ENCODE peak calls at places on chromosomes 1 and 21, in ten cellular contexts. G, X, M, P, Y, R, T, V, Z and H are unnamed samples.

GRCh38 chr21:44749116-44749758 is 37.9 kb upstream of the TSPEAR start:
- DNase-seq in M (no peak), X (no peak), G (no peak), V (no peak), P (no peak), T (no peak), Y (no peak), R (no peak), Z (no peak), H (no peak)

GRCh38 chr1:115557715-115558114 is 84.1 kb upstream of the VANGL1 start:
- DNase-seq in Y (no peak), P (no peak), R (no peak), M (no peak), T (no peak), X (no peak), G (no peak), Z (no peak), V (no peak), H (peak; percentile 23)

GRCh38 chr21:40936151-40936550 is 89.2 kb upstream of the DSCAM start:
- DNase-seq in G (no peak), P (no peak), X (no peak), Y (no peak), T (no peak), M (no peak), V (no peak), R (no peak), Z (no peak), H (no peak)

GRCh38 chr1:12478612-12478985 is 139.4 kb downstream of the DHRS3 start:
- DNase-seq in T (no peak), V (peak; percentile 34), G (no peak), Z (no peak), P (no peak), X (peak; percentile 48), Y (no peak), M (no peak), R (no peak), H (no peak)

GRCh38 chr21:30164796-30165195 is 1.8 kb downstream of the CLDN17 start:
- DNase-seq in M (no peak), T (no peak), G (no peak), P (no peak), X (no peak), Z (no peak), Y (no peak), V (no peak), R (no peak), H (no peak)

GRCh38 chr1:56263908-56264307 is 315.5 kb downstream of the PLPP3 start:
- DNase-seq in R (no peak), X (no peak), V (no peak), T (no peak), G (no peak), Y (no peak), P (no peak), M (no peak), Z (no peak), H (no peak)

GRCh38 chr1:232462200-232462599 is 167.7 kb downstream of the SIPA1L2 start:
- DNase-seq in Z (peak; percentile 20), V (no peak), G (no peak), Y (no peak), X (no peak), T (no peak), P (no peak), R (no peak), M (no peak), H (peak; percentile 18)

GRCh38 chr21:34008618-34009017 is 64.8 kb upstream of the MRPS6 start:
- DNase-seq in P (no peak), T (no peak), V (no peak), M (no peak), R (no peak), X (no peak), Z (no peak), G (no peak), Y (no peak), H (no peak)

GRCh38 chr1:23798662-23799142 is 1.9 kb downstream of the GALE start:
- DNase-seq in T (no peak), X (peak; percentile 70), V (no peak), Y (no peak), G (no peak), R (no peak), Z (no peak), M (no peak), P (no peak), H (no peak)

GRCh38 chr1:77948841-77949424 is 29.9 kb downstream of the FUBP1 start:
- DNase-seq in P (no peak), V (no peak), Z (peak; percentile 42), X (no peak), Y (peak; percentile 33), M (no peak), T (no peak), G (no peak), R (no peak), H (peak; percentile 28)

DNA sequence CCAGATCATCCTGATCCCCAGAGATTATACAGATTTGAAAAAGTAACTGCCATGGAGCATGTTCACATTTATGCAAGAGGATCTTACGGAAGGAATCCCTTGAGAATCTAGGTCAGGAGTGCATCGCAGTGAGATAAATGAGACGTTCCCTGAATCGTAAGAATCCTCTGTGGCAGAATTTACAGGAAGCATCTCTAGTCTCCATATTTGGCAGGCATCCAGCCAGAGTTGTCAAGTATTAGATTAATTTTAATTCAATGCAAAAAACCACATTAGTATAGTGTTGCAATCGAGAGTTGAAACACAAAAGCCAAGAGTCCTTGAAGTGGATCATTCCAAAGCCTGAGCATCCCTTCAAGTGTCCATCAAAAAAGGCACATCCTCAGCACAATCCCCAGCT is 100.7 kb downstream of the RRAGC start:
- DNase-seq in M (no peak), T (no peak), G (no peak), Z (no peak), Y (no peak), V (no peak), P (no peak), X (no peak), R (no peak), H (no peak)
- TF ChIP-seq POLR2A in M (no peak), T (no peak), G (no peak), Z (no peak), Y (no peak), V (no peak), P (no peak), X (no peak), R (no peak), H (no peak)

GRCh38 chr1:228860911-228861829 is 125.9 kb downstream of the RHOU start:
- DNase-seq in V (peak; percentile 20), Z (peak; percentile 87), M (peak; percentile 94), Y (no peak), P (peak; percentile 91), X (no peak), R (no peak), G (no peak), T (no peak), H (no peak)
- TF ChIP-seq POLR2A in V (no peak), Z (no peak), M (no peak), Y (no peak), P (no peak), X (no peak), R (no peak), G (no peak), T (no peak), H (no peak)

DNA sequence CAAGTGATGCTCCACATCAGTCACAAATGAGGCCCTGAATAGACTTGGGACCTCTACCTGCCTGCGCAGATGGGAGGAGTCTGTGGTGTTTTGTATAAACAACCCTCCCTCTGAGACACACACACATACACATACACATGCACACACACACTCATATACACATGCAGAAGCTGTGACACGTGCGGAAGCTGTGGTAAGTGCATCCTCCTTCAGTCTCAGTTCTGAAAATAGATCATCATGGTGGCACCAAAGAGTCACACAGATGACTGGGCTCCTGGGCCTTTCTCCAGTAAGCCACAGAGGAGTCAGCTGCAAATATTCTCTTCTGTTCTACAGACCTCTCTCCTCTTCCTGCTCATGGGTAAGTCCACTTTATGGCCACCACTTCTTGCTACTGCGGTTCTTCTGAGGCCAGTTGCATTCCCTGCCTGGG is at the start of gene LY9:
- DNase-seq in X (no peak), R (no peak), T (peak; percentile 43), Z (no peak), V (no peak), G (no peak), P (no peak), Y (no peak), M (no peak), H (no peak)
- TF ChIP-seq POLR2A in X (no peak), R (no peak), T (no peak), Z (no peak), V (no peak), G (no peak), P (no peak), Y (no peak), M (no peak), H (no peak)

GRCh38 chr1:47178665-47179022 is 11.2 kb downstream of the PDZK1IP1 start:
- DNase-seq in Z (no peak), P (no peak), T (no peak), Y (no peak), R (no peak), G (no peak), V (no peak), X (no peak), M (no peak), H (no peak)

GRCh38 chr1:47178020-47178419 is 11.8 kb downstream of the PDZK1IP1 start:
- DNase-seq in M (no peak), T (no peak), V (no peak), Y (no peak), R (no peak), P (no peak), Z (no peak), X (no peak), G (no peak), H (no peak)

GRCh38 chr1:47180603-47181094 is 9.2 kb downstream of the PDZK1IP1 start:
- DNase-seq in T (no peak), Z (no peak), V (no peak), X (peak; percentile 59), R (no peak), G (no peak), P (no peak), M (no peak), Y (no peak), H (peak; percentile 93)

GRCh38 chr1:47179988-47180563 is 9.8 kb downstream of the PDZK1IP1 start:
- DNase-seq in R (no peak), T (no peak), G (no peak), Z (no peak), V (no peak), X (peak; percentile 32), M (no peak), Y (no peak), P (no peak), H (peak; percentile 86)

DNA sequence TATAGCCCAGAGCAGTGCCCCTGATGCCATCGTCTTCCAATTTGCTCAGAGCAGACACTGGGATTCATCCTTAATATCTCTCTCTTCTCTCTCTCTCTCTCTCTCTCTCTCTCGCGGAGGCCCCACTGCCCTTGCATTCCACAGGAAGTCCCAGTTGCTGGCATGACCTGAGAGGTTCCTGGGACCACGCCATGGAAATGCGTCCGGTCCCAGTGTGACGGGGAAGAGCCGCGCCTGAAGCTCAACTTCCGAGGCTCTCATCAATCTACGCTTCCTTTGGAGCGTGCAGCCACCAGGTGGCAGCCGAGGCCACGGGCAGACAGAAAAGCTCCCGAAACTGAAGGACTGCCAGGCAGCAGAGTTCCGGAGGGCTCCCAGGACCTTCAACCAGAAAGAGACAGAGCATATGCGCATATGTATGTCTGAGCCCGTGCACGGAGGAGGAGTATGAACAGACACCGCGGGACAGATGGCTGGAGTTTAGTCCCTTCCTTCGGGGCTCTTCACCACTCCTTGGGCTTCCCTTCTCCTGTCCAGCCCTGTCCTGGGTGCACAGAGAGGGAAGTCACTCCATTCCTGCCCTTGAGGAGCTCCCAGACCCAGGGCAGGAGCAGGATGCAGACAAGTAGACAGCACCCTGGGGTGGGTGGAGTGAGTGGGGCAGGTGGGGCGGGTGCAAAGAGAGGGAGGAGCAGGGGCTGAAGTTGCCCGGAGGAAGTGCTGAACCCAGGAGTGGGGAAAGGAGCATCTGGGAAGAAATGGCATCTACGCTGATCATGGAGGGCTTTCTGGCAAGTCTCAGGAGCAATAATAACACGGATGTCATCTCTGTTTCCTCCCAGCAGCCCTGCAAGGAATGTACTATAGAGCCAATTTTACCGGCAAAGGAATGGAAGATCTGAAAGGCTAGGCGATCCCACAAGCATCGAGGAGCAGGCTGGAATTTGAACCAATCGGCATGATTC is 10.5 kb downstream of the PDZK1IP1 start:
- DNase-seq in X (peak; percentile 86), P (peak; percentile 71), G (peak; percentile 85), Z (peak; percentile 91), M (peak; percentile 73), R (peak; percentile 93), V (peak; percentile 72), T (peak; percentile 84), Y (peak; percentile 87), H (peak; percentile 94)
- TF ChIP-seq POLR2A in X (peak; percentile 45), P (no peak), G (no peak), Z (no peak), M (no peak), R (no peak), V (no peak), T (peak; percentile 30), Y (no peak), H (peak; percentile 68)